ENCODE peak calls at places on chromosomes 3 and 15, in five cellular contexts. P, W, U, L and T are unnamed samples.

GRCh38 chr3:151837057-151837456 is 23.1 kb downstream of the AADAC start:
- DNase-seq in W (no peak), L (no peak), U (no peak), P (no peak), T (peak; percentile 82)

GRCh38 chr15:50675524-50676144 is 11.0 kb downstream of the TRPM7 start:
- DNase-seq in P (no peak), L (no peak), U (no peak), W (no peak), T (peak; percentile 57)

GRCh38 chr3:133476971-133477375 is 77.1 kb downstream of the BFSP2 start:
- DNase-seq in U (no peak), L (no peak), W (no peak), P (no peak), T (no peak)

GRCh38 chr3:194296448-194296831 is 54.7 kb downstream of the CPN2 start:
- DNase-seq in P (peak; percentile 87), U (no peak), L (peak; percentile 68), W (no peak), T (peak; percentile 67)

GRCh38 chr3:32421185-32421584 is 29.5 kb downstream of the CMTM7 start:
- DNase-seq in L (no peak), W (no peak), P (peak; percentile 40), U (no peak), T (no peak)

GRCh38 chr3:127454968-127455367 is 135.6 kb downstream of the TPRA1 start:
- DNase-seq in W (peak; percentile 41), L (peak; percentile 35), P (no peak), U (peak; percentile 34), T (no peak)

GRCh38 chr3:179750720-179751328 is 98.0 kb downstream of the USP13 start:
- DNase-seq in L (no peak), W (no peak), P (no peak), U (no peak), T (peak; percentile 39)

GRCh38 chr3:45568848-45569247 is 25.7 kb upstream of the LIMD1 start:
- DNase-seq in P (no peak), W (no peak), U (no peak), L (no peak), T (no peak)

GRCh38 chr3:187130346-187131066 is 8.8 kb downstream of the RPL39L start:
- DNase-seq in L (no peak), P (no peak), U (no peak), W (no peak), T (peak; percentile 51)

GRCh38 chr3:50211930-50212329 is 6.9 kb downstream of the SLC38A3 start:
- DNase-seq in P (no peak), U (no peak), L (no peak), W (no peak), T (peak; percentile 53)

GRCh38 chr15:48683991-48684765 is 38.7 kb upstream of the FBN1 start:
- DNase-seq in L (no peak), P (no peak), U (no peak), W (no peak), T (no peak)

GRCh38 chr3:193693774-193694173 is 100.8 kb downstream of the OPA1 start:
- DNase-seq in P (no peak), W (no peak), U (no peak), L (no peak), T (no peak)

GRCh38 chr3:143237036-143237688 is 117.6 kb downstream of the CHST2 start:
- DNase-seq in P (no peak), W (no peak), U (no peak), L (no peak), T (peak; percentile 15)

GRCh38 chr3:43061101-43061895 is 44.6 kb downstream of the POMGNT2 start:
- DNase-seq in U (no peak), P (no peak), W (no peak), L (no peak), T (no peak)

GRCh38 chr3:29484633-29485032 is 203.8 kb downstream of the RBMS3 start:
- DNase-seq in L (no peak), P (no peak), U (no peak), W (no peak), T (no peak)

GRCh38 chr3:40086890-40087884 is 222.3 kb upstream of the EIF1B start:
- DNase-seq in W (no peak), U (no peak), P (no peak), L (no peak), T (no peak)

GRCh38 chr3:64242435-64242834 is 17.2 kb upstream of the PRICKLE2 start:
- DNase-seq in U (no peak), W (no peak), P (peak; percentile 83), L (no peak), T (no peak)

GRCh38 chr3:184540777-184541681 is 20.6 kb upstream of the EPHB3 start:
- DNase-seq in P (peak; percentile 91), W (peak; percentile 88), U (no peak), L (peak; percentile 69), T (peak; percentile 38)

GRCh38 chr15:40282870-40283614 is at the start of gene ANKRD63:
- DNase-seq in W (peak; percentile 86), U (no peak), L (no peak), P (peak; percentile 17), T (no peak)

GRCh38 chr3:42547401-42547945 is 34.3 kb downstream of the SEC22C start:
- DNase-seq in L (peak; percentile 78), W (peak; percentile 94), U (peak; percentile 81), P (peak; percentile 68), T (peak; percentile 51)

GRCh38 chr15:25775317-25775912 is 87.7 kb downstream of the ATP10A start:
- DNase-seq in P (peak; percentile 23), W (no peak), U (peak; percentile 81), L (no peak), T (peak; percentile 90)

GRCh38 chr15:77014137-77015081 is 19.5 kb downstream of the PSTPIP1 start:
- DNase-seq in U (peak; percentile 42), P (no peak), W (peak; percentile 89), L (no peak), T (no peak)

GRCh38 chr3:129518581-129518980 is 9.9 kb upstream of the RHO start:
- DNase-seq in W (peak; percentile 47), U (no peak), L (no peak), P (no peak), T (no peak)

GRCh38 chr15:60038111-60038521 is 34.0 kb downstream of the FOXB1 start:
- DNase-seq in W (no peak), P (peak; percentile 5), U (no peak), L (no peak), T (no peak)

GRCh38 chr3:52490938-52491526 is 4.1 kb upstream of the STAB1 start:
- DNase-seq in P (no peak), W (peak; percentile 87), U (no peak), L (no peak), T (peak; percentile 64)

GRCh38 chr15:28955160-28955502 is 69.4 kb downstream of the APBA2 start:
- DNase-seq in W (peak; percentile 35), P (no peak), L (no peak), U (no peak), T (peak; percentile 30)

GRCh38 chr15:78715930-78716329 is 74.9 kb upstream of the CHRNB4 start:
- DNase-seq in P (no peak), U (no peak), W (no peak), L (no peak), T (peak; percentile 93)

GRCh38 chr3:47339951-47340350 is 40.9 kb upstream of the PTPN23 start:
- DNase-seq in U (no peak), W (no peak), P (no peak), L (peak; percentile 10), T (no peak)

GRCh38 chr3:134038071-134038491 is 8.4 kb upstream of the SLCO2A1 start:
- DNase-seq in W (no peak), L (no peak), P (no peak), U (no peak), T (no peak)

GRCh38 chr15:85010472-85011209 is 29.0 kb downstream of the PDE8A start:
- DNase-seq in U (no peak), P (no peak), W (no peak), L (no peak), T (peak; percentile 57)

GRCh38 chr3:53801319-53801718 is 44.9 kb downstream of the CHDH start:
- DNase-seq in P (no peak), W (peak; percentile 51), L (peak; percentile 44), U (no peak), T (no peak)

GRCh38 chr3:144556392-144556791 is 584.8 kb downstream of the DIPK2A start:
- DNase-seq in U (no peak), L (no peak), W (no peak), P (no peak), T (peak; percentile 7)

GRCh38 chr3:154050766-154051165 is 70.4 kb upstream of the ARHGEF26 start:
- DNase-seq in U (no peak), P (peak; percentile 18), W (no peak), L (no peak), T (peak; percentile 5)

GRCh38 chr3:1600206-1600605 is 498.5 kb upstream of the CNTN4 start:
- DNase-seq in W (peak; percentile 58), L (no peak), P (no peak), U (no peak), T (no peak)

DNA sequence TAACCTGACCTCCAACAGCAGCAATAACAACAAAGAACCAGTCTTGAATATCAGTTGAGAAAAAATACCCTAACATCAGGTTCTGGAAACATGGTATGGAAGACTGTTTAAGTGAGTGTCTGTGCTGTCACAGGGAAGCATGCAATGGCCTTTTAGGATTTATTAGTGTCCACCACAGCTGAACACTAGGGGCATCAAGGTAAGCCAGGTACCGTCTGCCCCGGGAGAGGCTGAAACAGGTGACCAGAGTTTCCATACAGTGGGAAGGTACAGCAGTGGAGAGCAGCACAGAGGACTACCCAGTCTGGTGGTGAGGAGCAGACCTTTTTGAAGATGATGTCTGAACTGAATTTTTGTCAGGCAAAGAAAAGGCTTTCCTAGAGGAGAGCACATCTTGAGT is 18.4 kb downstream of the ZDHHC23 start:
- DNase-seq in L (no peak), U (no peak), W (no peak), P (no peak), T (no peak)
- TF ChIP-seq CTCF in L (no peak), U (peak; percentile 7), W (no peak), P (no peak), T (no peak)

DNA sequence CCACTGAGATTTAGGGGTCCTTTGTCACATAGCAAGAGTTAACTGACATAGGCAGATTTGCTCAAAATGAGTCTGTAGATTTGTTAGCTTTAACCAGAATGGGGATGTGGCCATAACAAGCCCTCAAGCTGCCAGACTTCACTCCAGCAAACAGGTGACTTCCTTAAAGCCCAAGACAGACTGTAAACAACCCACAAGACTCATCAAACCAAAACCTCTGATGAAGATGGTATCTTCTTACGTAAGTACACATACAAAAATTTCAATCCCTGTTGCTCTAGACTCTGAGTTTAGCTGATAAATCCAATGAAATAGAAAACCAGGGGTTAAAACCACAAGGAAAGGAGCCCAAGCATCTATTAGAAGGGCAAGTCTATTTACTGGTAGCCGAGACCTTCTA is 18.2 kb upstream of the ZBTB20 start:
- DNase-seq in P (no peak), L (no peak), U (no peak), W (no peak), T (no peak)
- H3K4me3 ChIP-seq in P (no peak overlapping the region), L (no peak overlapping the region), U (no peak overlapping the region), W (no peak overlapping the region), T (no peak overlapping the region)

DNA sequence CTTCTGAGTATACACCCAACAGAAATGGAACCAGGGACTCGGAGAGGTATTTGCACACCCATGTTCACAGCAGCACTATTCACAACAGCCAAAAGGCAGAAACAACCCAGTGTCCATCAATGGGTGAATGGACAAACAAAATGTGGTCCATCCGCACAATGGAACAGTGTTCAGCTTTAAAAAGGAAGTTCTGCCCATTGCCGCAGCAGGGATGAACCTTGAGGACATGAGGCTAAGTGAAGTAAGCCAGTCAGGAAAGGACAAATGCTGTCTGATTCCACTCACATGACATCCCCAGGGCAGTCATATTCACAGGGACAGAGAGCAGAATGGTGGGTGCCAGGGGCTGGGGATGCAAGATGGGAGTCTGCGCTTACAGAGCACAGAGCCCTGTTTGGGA is 7.5 kb downstream of the IQSEC1 start:
- DNase-seq in U (no peak), P (no peak), L (no peak), W (no peak), T (no peak)
- TF ChIP-seq CTCF in U (no peak), P (no peak), L (no peak), W (no peak), T (no peak)

GRCh38 chr3:9809239-9809614 is 835 bp upstream of the TTLL3 start:
- DNase-seq in P (peak; percentile 14), U (no peak), W (no peak), L (no peak), T (no peak)
- H3K4me3 ChIP-seq in P (no peak overlapping the region), U (peak overlapping the region; percentile 87), W (peak overlapping the region; percentile 71), L (peak overlapping the region; percentile 92), T (peak overlapping the region; percentile 48)